ENCODE peak calls at places on chromosome X, in ten cellular contexts. P is activated T-cell treated with anti-CD3 and anti-CD28 coated beads, Interleukin-2, amount 50 U/mL, for 72 hours; U is left colon; Z is stimulated activated CD4-positive, alpha-beta T cell treated with anti-CD3 and anti-CD28 coated beads, Interleukin-15, amount 100 ng/mL, for 1 hour; G is breast epithelium; D is spleen; E is omental fat pad; T is GM23248; W is DMS153; Y is right lobe of liver. M is an unnamed sample.

GRCh38 chrX:63488546-63489373 is 137.6 kb upstream of the SPIN4 start:
- DNase-seq in P (no peak), U (no peak), Z (no peak), G (peak), D (no peak), E (no peak), T (no peak), W (no peak), Y (no peak), M (no peak)

GRCh38 chrX:150018931-150019331 is 80.6 kb upstream of the EOLA2 start:
- DNase-seq in P (no peak), U (no peak), Z (no peak), G (no peak), D (no peak), E (no peak), T (peak), W (no peak), Y (no peak), M (no peak)

GRCh38 chrX:134013092-134013497 is 27.7 kb upstream of the GPC3 start:
- DNase-seq in P (peak), U (no peak), Z (no peak), G (no peak), D (no peak), E (no peak), T (peak), W (no peak), Y (no peak), M (no peak)

GRCh38 chrX:115399306-115399705 is 109.8 kb downstream of the LUZP4 start:
- DNase-seq in P (no peak), U (no peak), Z (no peak), G (no peak), D (no peak), E (no peak), T (no peak), W (peak), Y (no peak), M (no peak)

GRCh38 chrX:25130619-25131018 is 114.9 kb upstream of the ARX start:
- DNase-seq in P (no peak), U (no peak), Z (no peak), G (no peak), D (no peak), E (no peak), T (no peak), W (no peak), Y (no peak), M (no peak)

GRCh38 chrX:10243056-10243455 is 86.3 kb downstream of the CLCN4 start:
- DNase-seq in P (no peak), U (peak), Z (no peak), G (no peak), D (no peak), E (no peak), T (no peak), W (no peak), Y (no peak), M (no peak)

GRCh38 chrX:87299563-87300160 is 217.9 kb upstream of the KLHL4 start:
- DNase-seq in P (no peak), U (no peak), Z (no peak), G (no peak), D (no peak), E (no peak), T (peak), W (no peak), Y (no peak), M (no peak)

GRCh38 chrX:49844622-49845021 is 15.5 kb downstream of the PAGE4 start:
- DNase-seq in P (no peak), U (no peak), Z (no peak), G (no peak), D (no peak), E (no peak), T (no peak), W (peak), Y (no peak), M (no peak)

GRCh38 chrX:140447150-140447549 is 57.7 kb downstream of the SOX3 start:
- DNase-seq in P (no peak), U (no peak), Z (no peak), G (no peak), D (no peak), E (no peak), T (no peak), W (no peak), Y (no peak), M (no peak)

GRCh38 chrX:151488677-151489076 is 74.8 kb upstream of the PASD1 start:
- DNase-seq in P (peak), U (no peak), Z (no peak), G (no peak), D (no peak), E (no peak), T (peak), W (no peak), Y (no peak), M (no peak)

GRCh38 chrX:132622130-132622529 is 133.3 kb upstream of the MBNL3 start:
- DNase-seq in P (peak), U (no peak), Z (peak), G (no peak), D (no peak), E (no peak), T (peak), W (no peak), Y (no peak), M (no peak)

GRCh38 chrX:105461013-105461412 is 240.5 kb upstream of the TEX13A start:
- DNase-seq in P (no peak), U (no peak), Z (no peak), G (no peak), D (no peak), E (no peak), T (no peak), W (no peak), Y (no peak), M (no peak)

GRCh38 chrX:80246273-80246672 is 174.0 kb upstream of the TENT5D start:
- DNase-seq in P (no peak), U (no peak), Z (no peak), G (no peak), D (no peak), E (no peak), T (no peak), W (no peak), Y (no peak), M (no peak)

GRCh38 chrX:1535241-1536041 is 1.5 kb downstream of the P2RY8 start:
- DNase-seq in P (peak), U (peak), Z (no peak), G (no peak), D (peak), E (no peak), T (no peak), W (no peak), Y (no peak), M (no peak)